ENCODE peak calls at places on chromosomes 3 and 15, in five cellular contexts. One of them, this sample, is unnamed.

GRCh38 chr3:152474585-152474984 is 205.9 kb downstream of the MBNL1 start:
- DNase-seq in endothelial cell of umbilical vein: peak
- DNase-seq in GM12878: peak
- DNase-seq in A549: peak
- DNase-seq in K562: peak
- DNase-seq in this sample: peak

GRCh38 chr3:61524933-61525332 is 36.4 kb upstream of the PTPRG start:
- DNase-seq in GM12878: no peak
- DNase-seq in A549: no peak
- DNase-seq in endothelial cell of umbilical vein: peak
- DNase-seq in K562: no peak
- DNase-seq in this sample: no peak

GRCh38 chr3:10983219-10983916 is 9.2 kb upstream of the SLC6A1 start:
- DNase-seq in A549: peak
- DNase-seq in GM12878: no peak
- DNase-seq in K562: peak
- DNase-seq in endothelial cell of umbilical vein: peak
- DNase-seq in this sample: peak

GRCh38 chr15:48722764-48723661 is 77.5 kb upstream of the FBN1 start:
- DNase-seq in A549: peak
- DNase-seq in endothelial cell of umbilical vein: peak
- DNase-seq in K562: no peak
- DNase-seq in GM12878: no peak
- DNase-seq in this sample: peak

GRCh38 chr3:137764001-137764433 is at the start of gene SOX14:
- DNase-seq in A549: no peak
- DNase-seq in K562: no peak
- DNase-seq in endothelial cell of umbilical vein: no peak
- DNase-seq in GM12878: no peak
- DNase-seq in this sample: no peak

GRCh38 chr15:62068071-62068786 is 1.5 kb downstream of the C2CD4A start:
- DNase-seq in GM12878: no peak
- DNase-seq in A549: peak
- DNase-seq in endothelial cell of umbilical vein: peak
- DNase-seq in K562: peak
- DNase-seq in this sample: peak

GRCh38 chr3:151265866-151266265 is 12.5 kb downstream of the P2RY14 start:
- DNase-seq in endothelial cell of umbilical vein: no peak
- DNase-seq in K562: no peak
- DNase-seq in A549: no peak
- DNase-seq in GM12878: peak
- DNase-seq in this sample: peak

GRCh38 chr3:27596920-27597319 is 112.7 kb upstream of the SLC4A7 start:
- DNase-seq in endothelial cell of umbilical vein: peak
- DNase-seq in K562: no peak
- DNase-seq in GM12878: no peak
- DNase-seq in A549: peak
- DNase-seq in this sample: peak

GRCh38 chr3:138406606-138407005 is 27.8 kb upstream of the ESYT3 start:
- DNase-seq in GM12878: no peak
- DNase-seq in A549: no peak
- DNase-seq in endothelial cell of umbilical vein: no peak
- DNase-seq in K562: no peak
- DNase-seq in this sample: no peak

GRCh38 chr3:172125963-172126403 is 86.6 kb downstream of the FNDC3B start:
- DNase-seq in endothelial cell of umbilical vein: peak
- DNase-seq in K562: no peak
- DNase-seq in A549: no peak
- DNase-seq in GM12878: no peak
- DNase-seq in this sample: no peak

GRCh38 chr15:83310521-83311456 is 26.3 kb upstream of the BNC1 start:
- DNase-seq in K562: no peak
- DNase-seq in GM12878: no peak
- DNase-seq in A549: no peak
- DNase-seq in endothelial cell of umbilical vein: peak
- DNase-seq in this sample: no peak

GRCh38 chr3:185208836-185209235 is 45.0 kb downstream of the EHHADH start:
- DNase-seq in GM12878: no peak
- DNase-seq in K562: no peak
- DNase-seq in endothelial cell of umbilical vein: no peak
- DNase-seq in A549: no peak
- DNase-seq in this sample: no peak

GRCh38 chr3:125622381-125622788 is 27.1 kb upstream of the OSBPL11 start:
- DNase-seq in endothelial cell of umbilical vein: no peak
- DNase-seq in A549: no peak
- DNase-seq in K562: no peak
- DNase-seq in GM12878: no peak
- DNase-seq in this sample: no peak

DNA sequence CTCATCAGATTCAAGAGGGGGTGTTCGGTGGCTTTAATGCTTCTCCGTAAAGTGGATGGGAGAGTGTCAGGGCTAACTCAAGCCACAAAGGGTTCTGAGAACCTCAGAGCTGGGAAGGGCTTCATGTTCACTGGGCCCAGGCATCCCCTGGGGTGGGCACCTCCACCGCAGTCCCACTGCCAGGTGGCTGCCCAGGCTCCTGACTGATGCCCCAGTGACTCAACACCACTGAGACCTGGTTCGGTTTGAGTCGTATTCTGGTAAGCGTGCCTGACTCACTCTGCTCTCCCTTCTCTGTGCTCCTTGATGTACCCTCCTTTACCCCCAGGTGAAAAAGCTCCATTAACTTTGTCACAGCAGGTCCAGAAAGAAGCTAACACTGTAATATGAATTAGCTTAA is 304.6 kb downstream of the RPLP1 start:
- DNase-seq in A549: no peak
- DNase-seq in endothelial cell of umbilical vein: no peak
- DNase-seq in GM12878: no peak
- DNase-seq in K562: no peak
- DNase-seq in this sample: peak
- TF ChIP-seq MAX in A549: no peak
- TF ChIP-seq MAX in endothelial cell of umbilical vein: no peak
- TF ChIP-seq MAX in GM12878: no peak
- TF ChIP-seq MAX in K562: no peak
- TF ChIP-seq MAX in this sample: no peak

DNA sequence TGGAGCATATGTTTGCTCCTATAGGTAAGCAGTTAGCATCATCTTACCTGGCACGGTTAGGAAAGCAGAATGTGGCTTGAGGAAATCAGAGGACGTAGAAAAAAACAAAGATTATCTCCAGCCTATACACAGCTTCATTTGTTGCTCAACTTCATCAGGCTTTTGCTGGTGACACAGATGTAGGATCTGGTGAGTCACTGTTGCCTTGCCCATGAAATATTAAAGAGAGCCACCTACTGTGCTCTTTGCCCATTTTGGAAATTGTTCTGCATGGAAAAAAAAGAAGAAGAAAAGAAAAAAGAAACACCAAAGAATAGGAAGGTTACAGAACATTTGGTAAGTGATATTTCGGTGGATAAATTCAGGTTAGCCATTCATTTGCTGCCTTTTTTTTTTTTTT is 3.8 kb downstream of the IL1RAP start:
- DNase-seq in endothelial cell of umbilical vein: no peak
- DNase-seq in GM12878: no peak
- DNase-seq in A549: peak
- DNase-seq in K562: no peak
- DNase-seq in this sample: peak
- H3K4me3 ChIP-seq in endothelial cell of umbilical vein: no peak
- H3K4me3 ChIP-seq in GM12878: no peak
- H3K4me3 ChIP-seq in A549: no peak
- H3K4me3 ChIP-seq in K562: no peak
- H3K4me3 ChIP-seq in this sample: no peak

DNA sequence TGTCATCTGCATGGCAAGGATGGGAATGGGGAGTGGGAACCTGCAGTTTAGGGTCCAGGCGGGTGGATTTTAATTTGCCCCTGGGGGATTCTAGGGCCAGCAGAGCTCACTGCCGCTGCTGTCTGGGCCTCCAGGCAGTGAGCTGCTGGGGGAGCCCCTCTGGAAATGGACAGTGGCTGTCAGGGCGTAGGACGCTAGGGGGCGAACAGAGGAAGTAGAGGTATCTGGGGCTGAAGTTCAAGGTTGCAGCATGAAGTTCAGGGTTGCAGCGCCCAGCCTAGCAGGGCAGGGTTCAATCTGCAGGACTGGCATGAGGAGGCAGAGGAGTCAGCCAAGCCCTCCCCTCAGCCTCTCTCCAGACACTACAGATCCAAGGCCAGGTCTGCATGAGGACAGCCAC is 49.5 kb downstream of the APBA2 start:
- DNase-seq in A549: no peak
- DNase-seq in K562: peak
- DNase-seq in GM12878: no peak
- DNase-seq in endothelial cell of umbilical vein: no peak
- DNase-seq in this sample: peak
- TF ChIP-seq MYC in A549: no peak
- TF ChIP-seq MYC in K562: no peak
- TF ChIP-seq MYC in GM12878: no peak
- TF ChIP-seq MYC in endothelial cell of umbilical vein: no peak
- TF ChIP-seq MYC in this sample: peak

GRCh38 chr3:17033516-17034168 is 148.9 kb downstream of the PLCL2 start:
- DNase-seq in endothelial cell of umbilical vein: no peak
- DNase-seq in A549: no peak
- DNase-seq in GM12878: no peak
- DNase-seq in K562: no peak
- DNase-seq in this sample: peak

GRCh38 chr3:17035033-17035432 is 150.3 kb downstream of the PLCL2 start:
- DNase-seq in endothelial cell of umbilical vein: no peak
- DNase-seq in K562: no peak
- DNase-seq in A549: no peak
- DNase-seq in GM12878: no peak
- DNase-seq in this sample: peak

GRCh38 chr3:17030956-17031652 is 146.3 kb downstream of the PLCL2 start:
- DNase-seq in endothelial cell of umbilical vein: no peak
- DNase-seq in GM12878: no peak
- DNase-seq in K562: no peak
- DNase-seq in A549: no peak
- DNase-seq in this sample: no peak

GRCh38 chr3:17030438-17030837 is 145.7 kb downstream of the PLCL2 start:
- DNase-seq in GM12878: no peak
- DNase-seq in K562: no peak
- DNase-seq in endothelial cell of umbilical vein: no peak
- DNase-seq in A549: no peak
- DNase-seq in this sample: no peak

GRCh38 chr3:17032407-17033034 is 147.8 kb downstream of the PLCL2 start:
- DNase-seq in K562: peak
- DNase-seq in A549: peak
- DNase-seq in endothelial cell of umbilical vein: peak
- DNase-seq in GM12878: no peak
- DNase-seq in this sample: peak
- TF ChIP-seq MAX in K562: no peak
- TF ChIP-seq MAX in A549: no peak
- TF ChIP-seq MAX in endothelial cell of umbilical vein: no peak
- TF ChIP-seq MAX in GM12878: no peak
- TF ChIP-seq MAX in this sample: no peak

GRCh38 chr15:52681441-52681840 is 2.3 kb upstream of the ATOSA start:
- DNase-seq in endothelial cell of umbilical vein: no peak
- DNase-seq in K562: no peak
- DNase-seq in GM12878: no peak
- DNase-seq in A549: no peak
- DNase-seq in this sample: no peak

GRCh38 chr15:52679232-52680040 is at the start of gene ATOSA:
- DNase-seq in GM12878: peak
- DNase-seq in A549: peak
- DNase-seq in K562: peak
- DNase-seq in endothelial cell of umbilical vein: peak
- DNase-seq in this sample: peak

GRCh38 chr15:52678468-52679231 is 538 bp downstream of the ATOSA start:
- DNase-seq in GM12878: no peak
- DNase-seq in endothelial cell of umbilical vein: peak
- DNase-seq in A549: peak
- DNase-seq in K562: peak
- DNase-seq in this sample: peak

GRCh38 chr15:52680756-52681155 is 1.6 kb upstream of the ATOSA start:
- DNase-seq in endothelial cell of umbilical vein: no peak
- DNase-seq in A549: no peak
- DNase-seq in K562: no peak
- DNase-seq in GM12878: no peak
- DNase-seq in this sample: no peak

DNA sequence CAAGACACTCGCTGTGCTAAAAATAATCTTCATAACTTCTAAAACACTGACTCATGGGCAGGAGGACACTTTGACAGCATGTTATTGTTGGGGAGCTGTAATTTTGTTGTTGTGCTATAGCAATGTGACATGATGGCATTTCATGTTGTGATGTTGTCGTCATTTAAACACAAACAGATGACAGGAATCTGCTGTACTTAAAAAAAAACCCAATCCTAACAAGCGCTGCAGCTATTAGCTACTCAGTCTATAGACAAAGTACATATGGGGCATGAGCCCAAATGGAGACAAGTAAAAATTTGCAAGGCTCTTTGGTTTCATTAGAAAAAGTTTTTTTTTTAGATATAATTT is 828 bp upstream of the ATOSA start:
- DNase-seq in K562: no peak
- DNase-seq in A549: peak
- DNase-seq in endothelial cell of umbilical vein: peak
- DNase-seq in GM12878: no peak
- DNase-seq in this sample: peak
- H3K4me3 ChIP-seq in K562: peak
- H3K4me3 ChIP-seq in A549: peak
- H3K4me3 ChIP-seq in endothelial cell of umbilical vein: peak
- H3K4me3 ChIP-seq in GM12878: peak
- H3K4me3 ChIP-seq in this sample: no peak

DNA sequence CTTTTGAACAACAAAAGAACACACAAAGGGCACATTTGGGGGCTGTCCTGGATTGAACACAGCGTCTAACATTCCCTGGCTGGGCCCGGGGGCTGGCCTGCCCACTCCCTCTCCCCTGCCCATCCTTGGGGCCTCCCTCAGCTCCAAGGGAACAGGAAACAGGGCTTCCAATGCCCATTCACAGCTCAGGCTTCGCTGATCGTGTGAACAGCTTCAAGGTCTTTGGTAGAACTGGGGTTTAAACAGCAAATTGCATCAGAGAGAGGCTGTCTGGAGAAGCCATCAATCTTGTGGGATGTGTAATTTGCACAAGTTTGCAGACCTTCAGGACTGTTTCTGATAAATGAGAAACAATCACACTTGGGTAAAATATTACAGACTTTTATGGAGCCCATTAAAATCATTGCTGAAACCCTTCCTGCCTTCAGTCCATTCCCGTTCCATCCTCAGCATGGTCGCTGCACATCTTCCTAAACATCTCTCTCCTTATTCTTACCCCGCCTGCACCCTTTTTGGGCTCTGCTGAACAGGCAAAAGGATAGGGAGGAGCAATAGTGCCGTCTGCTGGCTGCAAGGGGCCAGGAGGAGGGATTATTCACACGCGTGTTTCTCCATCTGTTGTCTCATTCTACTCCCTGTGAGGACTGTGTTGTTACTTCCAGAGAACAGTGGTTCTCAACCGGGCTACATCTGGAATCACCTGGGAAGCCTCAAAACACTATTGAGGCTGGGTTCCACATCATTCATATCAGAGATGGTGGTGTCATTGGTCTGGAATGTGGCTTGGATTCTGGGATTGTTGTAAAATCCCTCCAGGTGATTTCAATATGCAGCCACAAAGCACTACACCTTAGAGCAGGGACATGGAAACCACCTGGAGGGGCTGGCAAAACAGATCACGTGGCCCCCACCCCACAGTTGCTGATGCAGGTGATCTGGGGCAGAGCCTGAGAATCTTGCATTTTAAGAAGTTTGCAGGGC is 116.3 kb downstream of the CLSTN2 start:
- DNase-seq in GM12878: no peak
- DNase-seq in K562: peak
- DNase-seq in A549: no peak
- DNase-seq in endothelial cell of umbilical vein: no peak
- DNase-seq in this sample: peak
- TF ChIP-seq MYC in GM12878: no peak
- TF ChIP-seq MYC in K562: no peak
- TF ChIP-seq MYC in A549: no peak
- TF ChIP-seq MYC in endothelial cell of umbilical vein: no peak
- TF ChIP-seq MYC in this sample: no peak

GRCh38 chr3:116005404-116005803 is 382.1 kb downstream of the GAP43 start:
- DNase-seq in A549: peak
- DNase-seq in GM12878: no peak
- DNase-seq in K562: peak
- DNase-seq in endothelial cell of umbilical vein: no peak
- DNase-seq in this sample: no peak
- TF ChIP-seq MAX in A549: no peak
- TF ChIP-seq MAX in GM12878: no peak
- TF ChIP-seq MAX in K562: no peak
- TF ChIP-seq MAX in endothelial cell of umbilical vein: no peak
- TF ChIP-seq MAX in this sample: no peak

This sample was measured in NB4.